ENCODE peak calls at places on chromosomes 2 and 18, in ten cellular contexts. V, Y, R, D, Z, F, A, B, W and S are unnamed samples.

GRCh38 chr2:98476192-98476868 is 31.7 kb downstream of the INPP4A start:
- DNase-seq in D (peak), F (no peak), A (no peak), Y (peak), V (no peak), Z (no peak), W (no peak), R (no peak), B (no peak), S (no peak)

GRCh38 chr2:122236152-122236892 is 480.9 kb downstream of the TSN start:
- DNase-seq in Y (no peak), V (no peak), F (no peak), B (no peak), D (peak), R (no peak), W (peak), Z (no peak), A (no peak), S (no peak)

GRCh38 chr2:10776231-10776977 is 36.2 kb downstream of the PDIA6 start:
- DNase-seq in V (no peak), W (no peak), F (no peak), A (no peak), Z (no peak), D (no peak), B (no peak), Y (peak), R (no peak), S (no peak)

GRCh38 chr18:70671889-70672551 is 383.2 kb downstream of the SOCS6 start:
- DNase-seq in V (no peak), W (no peak), Z (no peak), F (no peak), A (no peak), R (no peak), B (no peak), D (no peak), Y (no peak), S (no peak)

GRCh38 chr2:170324640-170325046 is 146.7 kb downstream of the MYO3B start:
- DNase-seq in Y (no peak), V (no peak), R (no peak), B (peak), W (no peak), F (no peak), Z (peak), A (no peak), D (peak), S (peak)

GRCh38 chr2:136356111-136357033 is 238.4 kb upstream of the CXCR4 start:
- DNase-seq in Z (no peak), B (no peak), V (no peak), F (no peak), D (no peak), Y (no peak), A (no peak), W (no peak), R (no peak), S (no peak)

GRCh38 chr2:8138923-8139667 is 542.8 kb upstream of the ID2 start:
- DNase-seq in W (no peak), Y (no peak), Z (no peak), R (no peak), V (peak), A (no peak), F (no peak), D (peak), B (no peak), S (no peak)

GRCh38 chr18:1585881-1586488 is 681.3 kb downstream of the ADCYAP1 start:
- DNase-seq in R (no peak), B (peak), Y (no peak), A (no peak), Z (peak), F (no peak), D (peak), V (no peak), W (no peak), S (no peak)

GRCh38 chr2:120880381-120880780 is 144.7 kb downstream of the GLI2 start:
- DNase-seq in V (no peak), D (no peak), Y (no peak), R (no peak), F (no peak), Z (no peak), A (no peak), B (no peak), W (no peak), S (no peak)

GRCh38 chr2:83221258-83221657 is 1237.8 kb downstream of the SUCLG1 start:
- DNase-seq in Y (no peak), D (peak), V (no peak), W (no peak), A (no peak), F (no peak), Z (no peak), R (no peak), B (no peak), S (no peak)

DNA sequence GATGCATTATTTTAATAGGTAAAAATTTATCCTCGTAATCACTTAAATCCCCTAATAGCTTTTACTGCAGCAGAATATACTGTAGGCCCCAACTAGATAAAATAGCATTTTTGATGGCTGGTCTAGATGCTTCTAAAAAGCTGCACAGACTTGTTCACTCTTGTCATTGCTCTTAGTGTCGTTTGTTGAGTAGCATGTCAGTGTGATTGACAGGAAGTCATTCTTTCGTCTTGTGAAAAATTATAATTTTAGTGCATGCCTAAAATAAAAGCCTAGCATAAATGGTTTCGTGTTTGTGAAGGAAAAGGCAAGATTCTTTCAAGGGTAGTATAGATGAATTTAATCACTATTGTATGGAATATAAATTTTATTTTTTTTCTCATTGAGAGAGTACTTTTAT is 275.0 kb downstream of the PTGR3 start:
- DNase-seq in R (no peak), Z (no peak), A (no peak), W (no peak), V (no peak), F (no peak), D (no peak), Y (no peak), B (no peak), S (no peak)
- H3K27ac ChIP-seq in R (no peak), Z (no peak), A (no peak), W (no peak), V (no peak), F (no peak), D (no peak), Y (no peak), B (no peak), S (no peak)

GRCh38 chr18:61731693-61732376 is 161.0 kb downstream of the RNF152 start:
- DNase-seq in B (no peak), F (no peak), Y (no peak), D (peak), Z (no peak), R (no peak), W (no peak), A (no peak), V (no peak), S (no peak)
- H3K27ac ChIP-seq in B (no peak), F (no peak), Y (no peak), D (peak), Z (no peak), R (peak), W (peak), A (peak), V (peak), S (no peak)

DNA sequence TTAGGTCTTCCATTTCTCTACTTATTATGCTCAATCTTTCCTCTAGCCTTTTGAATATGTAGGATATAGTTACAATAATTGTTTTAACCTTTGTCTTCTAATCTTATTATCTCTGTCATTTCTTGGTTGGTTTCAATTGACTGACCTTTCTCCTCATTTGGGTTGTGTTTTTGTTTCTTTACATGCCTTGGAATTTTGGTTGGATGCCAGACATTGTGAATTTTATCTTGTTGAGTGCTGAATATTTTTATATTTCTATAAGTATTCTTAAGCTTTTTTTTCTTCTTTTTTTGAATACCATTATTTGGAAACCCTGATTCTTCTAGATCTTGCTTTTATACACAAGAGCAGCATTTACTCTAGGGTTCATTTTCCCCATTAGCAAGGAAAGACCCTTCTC is 30.7 kb upstream of the TMEM247 start:
- DNase-seq in D (no peak), F (no peak), Z (no peak), R (no peak), W (no peak), A (no peak), B (no peak), V (no peak), Y (no peak), S (no peak)
- H3K27ac ChIP-seq in D (no peak), F (no peak), Z (no peak), R (no peak), W (no peak), A (no peak), B (no peak), V (no peak), Y (no peak), S (no peak)

GRCh38 chr2:219175928-219176817 is 552 bp downstream of the CNPPD1 start:
- DNase-seq in B (peak), V (peak), R (no peak), Z (no peak), A (peak), F (peak), D (peak), W (peak), Y (peak), S (no peak)
- H3K27ac ChIP-seq in B (peak), V (peak), R (peak), Z (peak), A (peak), F (peak), D (peak), W (peak), Y (peak), S (peak)

GRCh38 chr2:218876562-218877219 is 4.0 kb upstream of the WNT10A start:
- DNase-seq in A (no peak), B (peak), Y (peak), D (peak), F (peak), R (no peak), Z (peak), W (peak), V (peak), S (no peak)
- H3K27ac ChIP-seq in A (no peak), B (no peak), Y (no peak), D (no peak), F (no peak), R (no peak), Z (no peak), W (no peak), V (no peak), S (no peak)

DNA sequence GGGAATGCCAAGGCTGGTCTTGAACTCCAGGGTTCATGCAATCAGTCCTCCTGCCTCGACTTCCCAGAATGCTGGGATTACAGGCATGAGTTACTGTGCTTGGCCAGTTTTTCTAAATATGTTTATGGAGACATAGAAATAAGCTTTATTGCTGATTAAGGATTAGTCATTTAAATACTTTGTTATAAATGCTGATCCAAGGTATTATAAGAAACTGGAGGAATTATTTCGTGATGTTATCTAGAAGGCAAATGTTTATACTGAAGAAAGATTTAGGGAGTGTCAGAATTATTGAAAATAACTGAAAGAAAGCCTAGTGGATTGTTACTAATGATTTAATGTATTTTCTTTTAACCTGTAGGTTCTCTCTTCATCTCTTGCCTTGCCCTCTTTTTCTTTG is 5.8 kb upstream of the HTR2B start:
- DNase-seq in V (no peak), R (no peak), A (no peak), Y (no peak), B (no peak), Z (no peak), W (no peak), F (no peak), D (peak), S (no peak)
- H3K27ac ChIP-seq in V (peak), R (no peak), A (no peak), Y (no peak), B (no peak), Z (peak), W (no peak), F (no peak), D (no peak), S (no peak)

DNA sequence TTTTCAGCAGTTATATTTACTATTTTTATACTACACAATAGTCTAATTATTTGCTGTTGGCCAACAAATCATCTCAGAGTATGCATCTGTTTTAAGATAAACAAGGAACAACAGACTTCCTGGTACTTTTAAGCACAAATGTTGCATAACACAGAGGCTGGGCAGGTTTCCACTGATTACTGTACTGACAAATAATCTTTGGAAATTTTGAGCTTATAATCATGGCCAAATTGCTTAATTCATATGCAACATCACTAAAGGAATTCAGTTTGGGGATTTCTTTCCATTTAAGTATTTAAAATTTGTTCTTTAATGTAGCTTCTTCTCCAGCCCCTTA is 737.3 kb upstream of the SALL3 start:
- DNase-seq in A (no peak), R (no peak), W (peak), F (no peak), V (no peak), Z (no peak), D (peak), Y (no peak), B (no peak), S (no peak)
- H3K27ac ChIP-seq in A (no peak), R (no peak), W (no peak), F (no peak), V (no peak), Z (no peak), D (peak), Y (no peak), B (no peak), S (no peak)